ENCODE peak calls at places on chromosomes 1 and 21, in ten cellular contexts. One of them, this sample, is unnamed.

GRCh38 chr1:8539683-8540082 is 221.8 kb downstream of the SLC45A1 start:
- DNase-seq in NT2/D1: no peak
- DNase-seq in testis: no peak
- DNase-seq in mesenchymal stem cell: no peak
- DNase-seq in left ventricle myocardium inferior: no peak
- DNase-seq in esophagus muscularis mucosa: no peak
- DNase-seq in heart left ventricle: no peak
- DNase-seq in left lung: no peak
- DNase-seq in A549: no peak
- DNase-seq in naive thymus-derived CD4-positive, alpha-beta T cell: no peak
- DNase-seq in this sample: no peak

GRCh38 chr1:164498792-164499191 is 60.2 kb upstream of the PBX1 start:
- DNase-seq in NT2/D1: no peak
- DNase-seq in esophagus muscularis mucosa: no peak
- DNase-seq in left lung: no peak
- DNase-seq in mesenchymal stem cell: no peak
- DNase-seq in left ventricle myocardium inferior: no peak
- DNase-seq in naive thymus-derived CD4-positive, alpha-beta T cell: no peak
- DNase-seq in A549: no peak
- DNase-seq in heart left ventricle: no peak
- DNase-seq in testis: no peak
- DNase-seq in this sample: no peak

GRCh38 chr1:197399691-197400521 is 131.9 kb downstream of the CRB1 start:
- DNase-seq in left lung: no peak
- DNase-seq in NT2/D1: peak
- DNase-seq in testis: peak
- DNase-seq in naive thymus-derived CD4-positive, alpha-beta T cell: peak
- DNase-seq in esophagus muscularis mucosa: no peak
- DNase-seq in heart left ventricle: no peak
- DNase-seq in mesenchymal stem cell: peak
- DNase-seq in left ventricle myocardium inferior: no peak
- DNase-seq in A549: peak
- DNase-seq in this sample: peak

GRCh38 chr1:175317795-175318194 is 125.2 kb upstream of the KIAA0040 start:
- DNase-seq in naive thymus-derived CD4-positive, alpha-beta T cell: no peak
- DNase-seq in left lung: no peak
- DNase-seq in testis: peak
- DNase-seq in NT2/D1: no peak
- DNase-seq in heart left ventricle: peak
- DNase-seq in mesenchymal stem cell: no peak
- DNase-seq in A549: no peak
- DNase-seq in esophagus muscularis mucosa: peak
- DNase-seq in left ventricle myocardium inferior: no peak
- DNase-seq in this sample: no peak

GRCh38 chr1:25621876-25622275 is 5.3 kb downstream of the MAN1C1 start:
- DNase-seq in mesenchymal stem cell: no peak
- DNase-seq in NT2/D1: no peak
- DNase-seq in naive thymus-derived CD4-positive, alpha-beta T cell: peak
- DNase-seq in testis: no peak
- DNase-seq in esophagus muscularis mucosa: peak
- DNase-seq in heart left ventricle: no peak
- DNase-seq in left lung: no peak
- DNase-seq in left ventricle myocardium inferior: no peak
- DNase-seq in A549: no peak
- DNase-seq in this sample: no peak

GRCh38 chr1:29565490-29565889 is 329.2 kb downstream of the PTPRU start:
- DNase-seq in testis: no peak
- DNase-seq in mesenchymal stem cell: no peak
- DNase-seq in left lung: no peak
- DNase-seq in A549: no peak
- DNase-seq in esophagus muscularis mucosa: no peak
- DNase-seq in NT2/D1: no peak
- DNase-seq in left ventricle myocardium inferior: no peak
- DNase-seq in heart left ventricle: no peak
- DNase-seq in naive thymus-derived CD4-positive, alpha-beta T cell: no peak
- DNase-seq in this sample: no peak

GRCh38 chr1:53148123-53148522 is 5.7 kb upstream of the SLC1A7 start:
- DNase-seq in NT2/D1: no peak
- DNase-seq in left lung: no peak
- DNase-seq in heart left ventricle: no peak
- DNase-seq in A549: no peak
- DNase-seq in testis: no peak
- DNase-seq in mesenchymal stem cell: no peak
- DNase-seq in naive thymus-derived CD4-positive, alpha-beta T cell: no peak
- DNase-seq in left ventricle myocardium inferior: no peak
- DNase-seq in esophagus muscularis mucosa: peak
- DNase-seq in this sample: no peak

GRCh38 chr1:6385673-6386191 is 7.8 kb downstream of the ACOT7 start:
- DNase-seq in NT2/D1: peak
- DNase-seq in left ventricle myocardium inferior: peak
- DNase-seq in testis: no peak
- DNase-seq in esophagus muscularis mucosa: no peak
- DNase-seq in mesenchymal stem cell: peak
- DNase-seq in left lung: peak
- DNase-seq in A549: peak
- DNase-seq in naive thymus-derived CD4-positive, alpha-beta T cell: no peak
- DNase-seq in heart left ventricle: no peak
- DNase-seq in this sample: peak

GRCh38 chr1:18908911-18909771 is 6.8 kb upstream of the ALDH4A1 start:
- DNase-seq in left ventricle myocardium inferior: no peak
- DNase-seq in heart left ventricle: no peak
- DNase-seq in naive thymus-derived CD4-positive, alpha-beta T cell: no peak
- DNase-seq in esophagus muscularis mucosa: no peak
- DNase-seq in A549: no peak
- DNase-seq in testis: no peak
- DNase-seq in NT2/D1: no peak
- DNase-seq in mesenchymal stem cell: no peak
- DNase-seq in left lung: no peak
- DNase-seq in this sample: no peak

GRCh38 chr1:153799016-153799415 is 23.8 kb downstream of the SLC27A3 start:
- DNase-seq in NT2/D1: no peak
- DNase-seq in naive thymus-derived CD4-positive, alpha-beta T cell: no peak
- DNase-seq in A549: no peak
- DNase-seq in esophagus muscularis mucosa: no peak
- DNase-seq in left lung: no peak
- DNase-seq in heart left ventricle: no peak
- DNase-seq in mesenchymal stem cell: no peak
- DNase-seq in testis: peak
- DNase-seq in left ventricle myocardium inferior: no peak
- DNase-seq in this sample: no peak

GRCh38 chr21:44925027-44925755 is 4.5 kb upstream of the ITGB2 start:
- DNase-seq in heart left ventricle: no peak
- DNase-seq in NT2/D1: no peak
- DNase-seq in esophagus muscularis mucosa: no peak
- DNase-seq in naive thymus-derived CD4-positive, alpha-beta T cell: peak
- DNase-seq in testis: no peak
- DNase-seq in mesenchymal stem cell: peak
- DNase-seq in left lung: peak
- DNase-seq in A549: no peak
- DNase-seq in left ventricle myocardium inferior: no peak
- DNase-seq in this sample: peak

GRCh38 chr1:165645654-165646366 is 14.8 kb downstream of the MGST3 start:
- DNase-seq in mesenchymal stem cell: no peak
- DNase-seq in left ventricle myocardium inferior: peak
- DNase-seq in esophagus muscularis mucosa: peak
- DNase-seq in naive thymus-derived CD4-positive, alpha-beta T cell: no peak
- DNase-seq in testis: no peak
- DNase-seq in NT2/D1: no peak
- DNase-seq in left lung: no peak
- DNase-seq in heart left ventricle: peak
- DNase-seq in A549: peak
- DNase-seq in this sample: no peak

GRCh38 chr1:172400073-172400737 is 20.3 kb upstream of the C1orf105 start:
- DNase-seq in left lung: no peak
- DNase-seq in heart left ventricle: no peak
- DNase-seq in left ventricle myocardium inferior: no peak
- DNase-seq in testis: no peak
- DNase-seq in naive thymus-derived CD4-positive, alpha-beta T cell: no peak
- DNase-seq in A549: no peak
- DNase-seq in NT2/D1: no peak
- DNase-seq in esophagus muscularis mucosa: no peak
- DNase-seq in mesenchymal stem cell: peak
- DNase-seq in this sample: no peak

GRCh38 chr1:69073176-69073575 is 494.5 kb upstream of the LRRC7 start:
- DNase-seq in mesenchymal stem cell: no peak
- DNase-seq in heart left ventricle: no peak
- DNase-seq in naive thymus-derived CD4-positive, alpha-beta T cell: no peak
- DNase-seq in esophagus muscularis mucosa: no peak
- DNase-seq in A549: no peak
- DNase-seq in left ventricle myocardium inferior: no peak
- DNase-seq in testis: no peak
- DNase-seq in left lung: no peak
- DNase-seq in NT2/D1: no peak
- DNase-seq in this sample: no peak

DNA sequence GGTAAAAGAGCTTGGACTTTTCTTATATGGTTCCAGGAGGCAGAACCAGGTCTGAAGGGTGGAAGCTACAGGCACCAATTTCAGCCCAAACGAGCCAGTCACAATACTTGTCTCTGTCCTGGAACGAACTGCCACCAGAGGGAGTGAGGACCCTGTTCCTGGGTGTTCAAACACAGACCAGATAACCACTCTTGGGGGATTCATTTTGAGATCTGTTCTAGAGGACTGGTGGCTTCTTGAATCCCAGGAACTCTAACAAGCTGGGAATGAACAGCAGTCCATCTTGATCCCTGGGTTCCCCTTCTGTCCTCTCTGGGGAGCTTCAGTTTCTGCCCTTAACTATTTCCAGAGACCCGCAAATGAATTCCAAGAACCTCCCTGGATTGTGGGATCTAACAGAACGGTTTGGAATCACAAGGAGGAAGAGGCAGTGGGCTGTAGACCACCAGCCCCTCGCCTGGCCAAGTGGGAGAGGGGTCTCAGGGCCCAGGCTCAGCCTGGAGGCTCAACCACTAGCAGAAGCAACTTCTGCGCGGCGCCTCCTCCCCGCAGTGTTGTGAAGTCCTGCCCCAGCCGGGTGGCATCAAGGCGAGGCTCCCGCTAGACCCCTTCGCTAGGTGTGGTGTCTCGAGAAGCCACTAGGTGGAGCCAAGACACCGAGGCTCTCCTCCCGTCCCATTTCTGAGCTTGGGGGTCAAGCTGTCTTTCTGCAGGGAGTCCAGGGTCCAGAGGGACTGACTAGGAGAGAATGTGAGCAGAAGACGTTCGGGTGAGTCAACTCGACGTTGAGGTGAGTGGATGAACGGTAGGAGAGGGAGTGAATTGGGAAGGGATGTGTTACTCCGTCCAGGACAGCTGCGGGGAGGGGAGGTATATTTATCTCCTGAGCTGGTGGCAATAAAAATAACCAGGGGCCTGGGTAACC is 12.1 kb upstream of the NES start:
- DNase-seq in left lung: peak
- DNase-seq in mesenchymal stem cell: peak
- DNase-seq in testis: peak
- DNase-seq in NT2/D1: peak
- DNase-seq in naive thymus-derived CD4-positive, alpha-beta T cell: peak
- DNase-seq in heart left ventricle: peak
- DNase-seq in esophagus muscularis mucosa: no peak
- DNase-seq in A549: peak
- DNase-seq in left ventricle myocardium inferior: peak
- DNase-seq in this sample: peak
- H3K4me3 ChIP-seq in left lung: no peak
- H3K4me3 ChIP-seq in mesenchymal stem cell: no peak
- H3K4me3 ChIP-seq in testis: no peak
- H3K4me3 ChIP-seq in NT2/D1: peak
- H3K4me3 ChIP-seq in naive thymus-derived CD4-positive, alpha-beta T cell: no peak
- H3K4me3 ChIP-seq in heart left ventricle: no peak
- H3K4me3 ChIP-seq in esophagus muscularis mucosa: peak
- H3K4me3 ChIP-seq in A549: peak
- H3K4me3 ChIP-seq in left ventricle myocardium inferior: no peak
- H3K4me3 ChIP-seq in this sample: peak

DNA sequence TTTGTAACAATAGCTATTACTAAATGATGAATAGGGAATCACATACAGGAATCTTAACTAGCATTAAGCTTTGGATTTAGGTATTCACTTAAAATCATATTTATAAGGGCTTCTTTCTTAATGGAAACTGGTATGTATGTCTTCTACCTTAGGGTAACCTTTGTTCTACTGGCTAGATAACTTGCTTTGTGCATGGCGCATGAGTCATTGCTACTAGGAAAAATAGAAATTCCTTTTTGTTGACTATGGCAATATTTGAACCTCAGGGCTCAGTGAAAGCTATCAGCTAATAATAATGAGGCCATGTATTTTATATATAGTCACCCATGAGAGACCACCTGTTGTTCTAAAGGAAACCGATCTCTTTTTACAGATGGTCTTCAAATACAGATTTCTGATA is 72.5 kb downstream of the RPS6KC1 start:
- DNase-seq in left lung: no peak
- DNase-seq in naive thymus-derived CD4-positive, alpha-beta T cell: no peak
- DNase-seq in esophagus muscularis mucosa: no peak
- DNase-seq in heart left ventricle: no peak
- DNase-seq in A549: peak
- DNase-seq in testis: no peak
- DNase-seq in NT2/D1: no peak
- DNase-seq in mesenchymal stem cell: peak
- DNase-seq in left ventricle myocardium inferior: no peak
- DNase-seq in this sample: no peak
- H3K4me3 ChIP-seq in left lung: no peak
- H3K4me3 ChIP-seq in naive thymus-derived CD4-positive, alpha-beta T cell: no peak
- H3K4me3 ChIP-seq in esophagus muscularis mucosa: no peak
- H3K4me3 ChIP-seq in heart left ventricle: no peak
- H3K4me3 ChIP-seq in A549: no peak
- H3K4me3 ChIP-seq in testis: no peak
- H3K4me3 ChIP-seq in NT2/D1: no peak
- H3K4me3 ChIP-seq in mesenchymal stem cell: no peak
- H3K4me3 ChIP-seq in left ventricle myocardium inferior: no peak
- H3K4me3 ChIP-seq in this sample: no peak

GRCh38 chr1:193891783-193892182 is 705.4 kb upstream of the B3GALT2 start:
- DNase-seq in heart left ventricle: no peak
- DNase-seq in left lung: no peak
- DNase-seq in left ventricle myocardium inferior: no peak
- DNase-seq in naive thymus-derived CD4-positive, alpha-beta T cell: no peak
- DNase-seq in A549: no peak
- DNase-seq in testis: no peak
- DNase-seq in NT2/D1: no peak
- DNase-seq in esophagus muscularis mucosa: no peak
- DNase-seq in mesenchymal stem cell: no peak
- DNase-seq in this sample: no peak
- H3K4me3 ChIP-seq in heart left ventricle: no peak
- H3K4me3 ChIP-seq in left lung: no peak
- H3K4me3 ChIP-seq in left ventricle myocardium inferior: no peak
- H3K4me3 ChIP-seq in naive thymus-derived CD4-positive, alpha-beta T cell: no peak
- H3K4me3 ChIP-seq in A549: no peak
- H3K4me3 ChIP-seq in testis: no peak
- H3K4me3 ChIP-seq in NT2/D1: no peak
- H3K4me3 ChIP-seq in esophagus muscularis mucosa: no peak
- H3K4me3 ChIP-seq in mesenchymal stem cell: no peak
- H3K4me3 ChIP-seq in this sample: no peak

DNA sequence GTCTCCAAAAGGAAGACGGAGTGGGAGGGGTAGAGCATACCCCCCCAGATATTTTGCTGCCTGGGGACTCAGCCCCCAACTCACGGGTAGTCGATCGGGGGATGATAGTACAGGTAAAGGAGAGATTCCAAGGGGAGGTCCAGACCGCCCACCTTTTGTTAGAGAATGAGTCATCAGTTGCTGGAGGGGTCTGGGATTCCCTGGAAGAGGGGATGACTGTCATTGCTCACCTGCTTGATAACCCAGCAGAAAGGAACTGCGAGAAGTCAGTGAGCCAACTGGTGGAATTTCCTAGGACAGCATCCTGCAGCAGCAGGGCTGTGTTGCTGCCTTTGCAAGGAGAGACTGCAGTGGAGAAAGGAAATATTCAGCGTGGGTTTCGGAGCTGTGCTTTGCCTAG is 64.4 kb downstream of the MACF1 start:
- DNase-seq in left lung: no peak
- DNase-seq in mesenchymal stem cell: peak
- DNase-seq in testis: no peak
- DNase-seq in A549: no peak
- DNase-seq in NT2/D1: peak
- DNase-seq in esophagus muscularis mucosa: no peak
- DNase-seq in naive thymus-derived CD4-positive, alpha-beta T cell: no peak
- DNase-seq in left ventricle myocardium inferior: no peak
- DNase-seq in heart left ventricle: no peak
- DNase-seq in this sample: no peak
- H3K4me3 ChIP-seq in left lung: no peak
- H3K4me3 ChIP-seq in mesenchymal stem cell: no peak
- H3K4me3 ChIP-seq in testis: no peak
- H3K4me3 ChIP-seq in A549: no peak
- H3K4me3 ChIP-seq in NT2/D1: peak
- H3K4me3 ChIP-seq in esophagus muscularis mucosa: peak
- H3K4me3 ChIP-seq in naive thymus-derived CD4-positive, alpha-beta T cell: no peak
- H3K4me3 ChIP-seq in left ventricle myocardium inferior: peak
- H3K4me3 ChIP-seq in heart left ventricle: peak
- H3K4me3 ChIP-seq in this sample: peak

This sample was measured in skeletal muscle cell.